ENCODE peak calls at places on chromosomes 6 and 20, in seven cellular contexts. V is H54, M is breast epithelium, G is adrenal gland, B is endothelial cell of umbilical vein, U is tibial nerve, D is body of pancreas. J is an unnamed sample.

GRCh38 chr6:39214846-39215639 is 14.2 kb downstream of the KCNK5 start:
- DNase-seq in M (no peak), D (peak; percentile 80), B (no peak), U (no peak), V (no peak), G (no peak), J (no peak)

GRCh38 chr6:131828080-131828479 is 20.3 kb downstream of the ENPP1 start:
- DNase-seq in D (peak; percentile 27), G (peak; percentile 63), M (no peak), U (no peak), V (no peak), B (no peak), J (no peak)

GRCh38 chr6:41698350-41698781 is 37.0 kb downstream of the TFEB start:
- DNase-seq in U (no peak), B (peak; percentile 75), G (no peak), D (no peak), M (no peak), V (peak; percentile 69), J (no peak)

GRCh38 chr6:37381579-37381978 is 27.8 kb downstream of the RNF8 start:
- DNase-seq in D (peak; percentile 73), B (peak; percentile 60), M (no peak), G (no peak), V (peak; percentile 19), U (no peak), J (peak; percentile 47)

GRCh38 chr6:111515259-111515658 is 32.2 kb upstream of the REV3L start:
- DNase-seq in G (no peak), D (no peak), M (no peak), V (no peak), U (no peak), B (no peak), J (no peak)

GRCh38 chr20:8216375-8217200 is 84.5 kb downstream of the PLCB1 start:
- DNase-seq in G (no peak), M (no peak), D (no peak), B (no peak), U (no peak), V (no peak), J (no peak)

GRCh38 chr20:58566981-58567380 is 51.8 kb upstream of the APCDD1L start:
- DNase-seq in G (no peak), M (no peak), U (no peak), B (no peak), V (no peak), D (no peak), J (no peak)

GRCh38 chr6:119390276-119390793 is 40.8 kb upstream of the MAN1A1 start:
- DNase-seq in G (no peak), D (no peak), U (no peak), B (no peak), M (no peak), V (no peak), J (no peak)

GRCh38 chr6:38271081-38271480 is 368.6 kb downstream of the BTBD9 start:
- DNase-seq in G (no peak), M (no peak), U (no peak), D (no peak), V (no peak), B (no peak), J (no peak)

GRCh38 chr20:14775778-14776177 is 438.4 kb upstream of the FLRT3 start:
- DNase-seq in M (no peak), U (no peak), V (no peak), G (peak; percentile 91), B (peak; percentile 66), D (peak; percentile 60), J (no peak)

GRCh38 chr20:327041-327945 is 1.9 kb downstream of the SOX12 start:
- DNase-seq in D (peak; percentile 85), G (peak; percentile 93), M (peak; percentile 82), U (peak; percentile 73), V (peak; percentile 76), B (peak; percentile 92), J (peak; percentile 72)

GRCh38 chr20:17525650-17526049 is 5.5 kb downstream of the BFSP1 start:
- DNase-seq in B (peak; percentile 22), U (no peak), G (no peak), V (no peak), D (peak; percentile 44), M (no peak), J (no peak)

GRCh38 chr6:33207569-33208088 is 671 bp upstream of the RING1 start:
- DNase-seq in D (peak; percentile 56), B (peak; percentile 60), M (peak; percentile 73), U (no peak), G (peak; percentile 80), V (no peak), J (no peak)

GRCh38 chr6:169286961-169287360 is 33.3 kb upstream of the THBS2 start:
- DNase-seq in M (no peak), B (no peak), G (no peak), D (no peak), V (no peak), U (no peak), J (no peak)

GRCh38 chr6:157987788-157988699 is 6.4 kb downstream of the SYNJ2 start:
- DNase-seq in M (no peak), D (no peak), U (no peak), G (no peak), B (no peak), V (no peak), J (no peak)

GRCh38 chr6:12288844-12289654 is 1.1 kb upstream of the EDN1 start:
- DNase-seq in D (peak; percentile 55), B (peak; percentile 91), U (no peak), M (no peak), V (no peak), G (peak; percentile 67), J (peak; percentile 46)

GRCh38 chr6:157813757-157814455 is 9.1 kb upstream of the SNX9 start:
- DNase-seq in B (peak; percentile 63), U (no peak), V (no peak), D (peak; percentile 42), M (no peak), G (peak; percentile 62), J (no peak)

GRCh38 chr6:137873273-137873762 is 6.3 kb downstream of the TNFAIP3 start:
- DNase-seq in D (peak; percentile 91), U (peak; percentile 37), B (peak; percentile 88), V (peak; percentile 43), G (peak; percentile 88), M (no peak), J (no peak)

GRCh38 chr6:135254471-135254870 is 73.4 kb downstream of the MYB start:
- DNase-seq in V (no peak), G (no peak), U (no peak), B (no peak), D (no peak), M (no peak), J (no peak)

GRCh38 chr6:49326337-49326736 is 136.7 kb downstream of the MMUT start:
- DNase-seq in M (no peak), V (peak; percentile 2), D (no peak), G (no peak), B (peak; percentile 95), U (no peak), J (no peak)

GRCh38 chr20:50652702-50653294 is 38.5 kb downstream of the RIPOR3 start:
- DNase-seq in G (no peak), D (no peak), V (no peak), M (no peak), U (no peak), B (no peak), J (no peak)

GRCh38 chr6:16286151-16286522 is 47.8 kb downstream of the GMPR start:
- DNase-seq in M (no peak), D (no peak), G (no peak), B (peak; percentile 19), V (peak; percentile 60), U (no peak), J (peak; percentile 39)

GRCh38 chr20:40961686-40962640 is 66.7 kb upstream of the TOP1 start:
- DNase-seq in U (no peak), B (no peak), V (no peak), M (no peak), D (no peak), G (peak; percentile 46), J (no peak)

GRCh38 chr6:34324738-34325444 is 67.6 kb downstream of the NUDT3 start:
- DNase-seq in G (peak; percentile 78), D (no peak), B (no peak), U (no peak), M (no peak), V (no peak), J (no peak)

GRCh38 chr20:58647162-58647813 is 3.8 kb upstream of the STX16 start:
- DNase-seq in V (no peak), U (no peak), D (no peak), M (no peak), G (peak; percentile 47), B (no peak), J (no peak)

GRCh38 chr6:63213325-63213724 is 2.1 kb downstream of the FKBP1C start:
- DNase-seq in D (no peak), B (no peak), G (no peak), M (no peak), V (no peak), U (no peak), J (no peak)

GRCh38 chr6:2984738-2985381 is 13.5 kb upstream of the SERPINB6 start:
- DNase-seq in M (no peak), G (peak; percentile 42), B (no peak), D (no peak), U (no peak), V (no peak), J (no peak)
- TF ChIP-seq POLR2A in M (no peak), G (no peak), B (no peak), D (no peak), U (no peak), V (no peak), J (no peak)

GRCh38 chr6:540490-540889 is 116.4 kb downstream of the HUS1B start:
- DNase-seq in D (no peak), U (no peak), V (no peak), M (no peak), B (no peak), G (no peak), J (no peak)

GRCh38 chr6:537114-537513 is 119.8 kb downstream of the HUS1B start:
- DNase-seq in M (no peak), U (no peak), G (no peak), V (no peak), B (no peak), D (no peak), J (no peak)
- TF ChIP-seq POLR2A in M (no peak), U (no peak), G (no peak), V (no peak), B (no peak), D (no peak), J (no peak)

GRCh38 chr20:44210422-44211176 is at the start of gene OSER1:
- DNase-seq in B (peak; percentile 98), G (peak; percentile 99), V (peak; percentile 92), D (peak; percentile 99), M (peak; percentile 98), U (peak; percentile 96), J (peak; percentile 92)
- TF ChIP-seq POLR2A in B (peak; percentile 88), G (peak; percentile 62), V (peak; percentile 93), D (peak; percentile 98), M (peak; percentile 85), U (peak; percentile 94), J (peak; percentile 76)

GRCh38 chr6:133609404-133610270 is 279.3 kb upstream of the TCF21 start:
- DNase-seq in B (peak; percentile 75), G (no peak), U (no peak), D (no peak), V (peak; percentile 32), M (no peak), J (no peak)
- TF ChIP-seq POLR2A in B (no peak), G (no peak), U (no peak), D (no peak), V (no peak), M (no peak), J (no peak)